ENCODE peak calls at places on chromosomes 16 and 17, in nine cellular contexts. U is cardiac muscle cell; H is body of pancreas; V is heart left ventricle; J is uterus; W is CD8-positive, alpha-beta T cell; E is BE2C; F is aorta; B is Peyer's patch. I is an unnamed sample. For H3K4me1, the result is how much of the 10 kb centered on the place peaks cover.

GRCh38 chr17:38724337-38724988 is 5.7 kb upstream of the CISD3 start:
- DNase-seq in U (no peak), H (peak), V (peak), J (no peak), W (no peak), E (peak), F (peak), B (peak), I (peak)

GRCh38 chr16:28130099-28131088 is 66.9 kb upstream of the GSG1L start:
- DNase-seq in U (peak), H (no peak), V (no peak), J (no peak), W (no peak), E (no peak), F (no peak), B (no peak), I (no peak)

GRCh38 chr17:61396586-61397085 is 3.0 kb upstream of the TBX2 start:
- DNase-seq in U (peak), H (no peak), V (no peak), J (no peak), W (no peak), E (no peak), F (no peak), B (peak), I (no peak)

GRCh38 chr16:47848481-47849109 is 307.2 kb downstream of the ABCC12 start:
- DNase-seq in U (no peak), H (no peak), V (no peak), J (no peak), W (no peak), E (no peak), F (no peak), B (no peak), I (no peak)

GRCh38 chr17:48330386-48330785 is 99.6 kb downstream of the SKAP1 start:
- DNase-seq in U (no peak), H (no peak), V (no peak), J (no peak), W (no peak), E (no peak), F (no peak), B (no peak), I (no peak)

GRCh38 chr16:24102120-24102740 is 153.9 kb upstream of the CACNG3 start:
- DNase-seq in U (no peak), H (no peak), V (no peak), J (no peak), W (no peak), E (no peak), F (no peak), B (no peak), I (no peak)

GRCh38 chr16:64892843-64893242 is 229.0 kb downstream of the CDH11 start:
- DNase-seq in U (no peak), H (no peak), V (no peak), J (no peak), W (no peak), E (no peak), F (no peak), B (no peak), I (no peak)

GRCh38 chr16:3149630-3150345 is 15.0 kb downstream of the ZNF213 start:
- DNase-seq in U (peak), H (peak), V (peak), J (peak), W (no peak), E (peak), F (peak), B (peak), I (peak)

GRCh38 chr16:79747688-79748087 is 147.2 kb upstream of the MAF start:
- DNase-seq in U (no peak), H (no peak), V (no peak), J (no peak), W (no peak), E (no peak), F (no peak), B (no peak), I (no peak)

GRCh38 chr17:45361451-45361850 is 44.6 kb upstream of the MAP3K14 start:
- DNase-seq in U (no peak), H (no peak), V (no peak), J (no peak), W (no peak), E (no peak), F (no peak), B (no peak), I (no peak)

GRCh38 chr17:48148029-48148759 is 40.6 kb downstream of the SNX11 start:
- DNase-seq in U (no peak), H (no peak), V (no peak), J (no peak), W (no peak), E (no peak), F (no peak), B (no peak), I (no peak)

GRCh38 chr17:57276621-57277020 is 20.3 kb downstream of the MSI2 start:
- DNase-seq in U (no peak), H (no peak), V (no peak), J (no peak), W (no peak), E (no peak), F (no peak), B (no peak), I (no peak)

GRCh38 chr16:29738514-29738913 is 7.3 kb downstream of the C16orf54 start:
- DNase-seq in U (no peak), H (no peak), V (no peak), J (no peak), W (no peak), E (no peak), F (peak), B (no peak), I (no peak)

GRCh38 chr16:2008631-2009301 is 855 bp downstream of the ZNF598 start:
- DNase-seq in U (no peak), H (peak), V (peak), J (no peak), W (no peak), E (no peak), F (no peak), B (no peak), I (no peak)

GRCh38 chr17:56597495-56597990 is 4.0 kb downstream of the NOG start:
- DNase-seq in U (peak), H (peak), V (no peak), J (no peak), W (no peak), E (peak), F (peak), B (no peak), I (no peak)

GRCh38 chr17:1649116-1649843 is 386 bp downstream of the RILP start:
- DNase-seq in U (peak), H (peak), V (peak), J (peak), W (peak), E (peak), F (peak), B (no peak), I (peak)

GRCh38 chr17:47275245-47275984 is 21.8 kb downstream of the ITGB3 start:
- DNase-seq in U (peak), H (peak), V (peak), J (peak), W (no peak), E (peak), F (peak), B (peak), I (peak)

GRCh38 chr16:30409125-30410060 is 2.0 kb downstream of the ZNF771 start:
- DNase-seq in U (peak), H (peak), V (peak), J (peak), W (peak), E (peak), F (peak), B (peak), I (peak)

GRCh38 chr16:66520406-66521194 is 29.3 kb downstream of the TK2 start:
- DNase-seq in U (no peak), H (peak), V (peak), J (no peak), W (no peak), E (no peak), F (peak), B (peak), I (no peak)

GRCh38 chr17:82238562-82239201 is 9.8 kb downstream of the SLC16A3 start:
- DNase-seq in U (no peak), H (peak), V (peak), J (peak), W (no peak), E (peak), F (peak), B (peak), I (peak)

GRCh38 chr16:69523571-69523970 is 42.2 kb upstream of the NFAT5 start:
- DNase-seq in U (no peak), H (no peak), V (no peak), J (no peak), W (no peak), E (no peak), F (no peak), B (peak), I (no peak)

GRCh38 chr17:46771601-46772012 is 46.9 kb downstream of the WNT3 start:
- DNase-seq in U (peak), H (no peak), V (peak), J (no peak), W (no peak), E (peak), F (no peak), B (no peak), I (peak)

GRCh38 chr17:29136998-29137730 is 43.0 kb downstream of the MYO18A start:
- DNase-seq in U (no peak), H (no peak), V (no peak), J (no peak), W (no peak), E (no peak), F (no peak), B (no peak), I (no peak)

GRCh38 chr16:64035337-64035736 is 1086.5 kb downstream of the CDH11 start:
- DNase-seq in U (no peak), H (no peak), V (no peak), J (no peak), W (no peak), E (no peak), F (no peak), B (no peak), I (no peak)

GRCh38 chr17:76734080-76734840 is 2.9 kb downstream of the SRSF2 start:
- DNase-seq in U (no peak), H (peak), V (no peak), J (no peak), W (no peak), E (no peak), F (no peak), B (no peak), I (no peak)
- H3K4me1 ChIP-seq in U (under half), H (half or more), V (under half), J (under half), W (half or more), E (under half), F (under half), B (under half), I (under half)

GRCh38 chr17:7222093-7222971 is 2.6 kb downstream of the ACADVL start:
- DNase-seq in U (no peak), H (no peak), V (no peak), J (peak), W (no peak), E (no peak), F (no peak), B (no peak), I (no peak)
- H3K4me1 ChIP-seq in U (under half), H (half or more), V (under half), J (under half), W (under half), E (under half), F (under half), B (under half), I (half or more)

DNA sequence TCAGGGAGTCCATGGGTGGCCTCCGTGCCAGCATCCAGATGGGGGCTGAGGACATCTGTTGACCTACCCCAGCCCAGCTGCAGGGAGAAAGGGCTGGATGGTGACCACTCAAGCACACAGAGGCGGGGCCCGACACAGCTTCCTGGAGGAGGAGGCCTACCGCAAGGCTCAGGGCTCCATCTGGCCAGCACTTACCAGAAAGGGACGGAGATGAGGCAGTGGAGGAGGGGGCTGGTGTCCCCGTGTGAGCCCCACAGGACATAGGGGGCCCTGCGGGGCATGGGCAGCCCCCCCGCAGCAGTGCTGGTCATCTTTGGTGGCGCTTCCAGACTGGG is 147.5 kb upstream of the CIBAR2 start:
- DNase-seq in U (no peak), H (no peak), V (no peak), J (no peak), W (no peak), E (peak), F (no peak), B (no peak), I (no peak)
- H3K4me1 ChIP-seq in U (under half), H (under half), V (under half), J (under half), W (under half), E (under half), F (under half), B (under half), I (under half)

GRCh38 chr16:6148361-6148760 is 1050.8 kb upstream of the EEF2KMT start:
- DNase-seq in U (no peak), H (no peak), V (no peak), J (no peak), W (no peak), E (no peak), F (no peak), B (no peak), I (no peak)
- H3K4me1 ChIP-seq in U (under half), H (under half), V (under half), J (under half), W (under half), E (under half), F (under half), B (under half), I (under half)

GRCh38 chr17:75894049-75894742 is 2.6 kb downstream of the TRIM65 start:
- DNase-seq in U (no peak), H (no peak), V (no peak), J (no peak), W (no peak), E (no peak), F (no peak), B (peak), I (no peak)
- H3K4me1 ChIP-seq in U (under half), H (under half), V (under half), J (under half), W (under half), E (under half), F (under half), B (under half), I (under half)

DNA sequence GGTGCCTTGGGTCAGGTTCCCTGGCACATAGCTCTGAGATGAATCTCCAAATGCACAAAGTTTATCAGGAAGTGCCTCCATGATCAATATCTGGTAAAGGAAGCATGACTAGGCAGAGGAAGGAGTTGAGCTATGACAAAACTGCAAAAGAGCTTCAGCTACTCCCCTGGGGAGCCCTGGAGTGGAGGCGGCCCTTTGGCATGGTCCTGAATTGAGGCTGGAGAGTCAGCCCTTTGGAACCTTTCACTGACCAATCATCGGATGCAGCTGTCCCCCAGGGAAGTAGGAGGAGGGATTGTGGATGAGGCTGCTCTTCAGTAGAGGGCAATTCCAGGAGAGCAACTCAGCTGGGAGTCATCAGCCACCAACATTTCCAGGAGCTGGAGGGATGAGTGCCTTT is 46.1 kb upstream of the NLRP1 start:
- DNase-seq in U (no peak), H (no peak), V (no peak), J (no peak), W (no peak), E (no peak), F (no peak), B (no peak), I (no peak)
- H3K4me1 ChIP-seq in U (under half), H (under half), V (under half), J (under half), W (under half), E (under half), F (under half), B (under half), I (under half)

GRCh38 chr17:75512946-75513666 is 2.2 kb downstream of the CASKIN2 start:
- DNase-seq in U (no peak), H (no peak), V (no peak), J (no peak), W (no peak), E (no peak), F (no peak), B (no peak), I (no peak)
- H3K4me1 ChIP-seq in U (under half), H (half or more), V (half or more), J (under half), W (under half), E (under half), F (under half), B (under half), I (half or more)

GRCh38 chr17:58396173-58396572 is 21.2 kb downstream of the RNF43 start:
- DNase-seq in U (no peak), H (no peak), V (no peak), J (no peak), W (no peak), E (no peak), F (no peak), B (no peak), I (no peak)
- H3K4me1 ChIP-seq in U (under half), H (under half), V (under half), J (under half), W (under half), E (under half), F (under half), B (under half), I (under half)

GRCh38 chr16:20903889-20904506 is 3.4 kb downstream of the LYRM1 start:
- DNase-seq in U (no peak), H (no peak), V (no peak), J (no peak), W (no peak), E (no peak), F (no peak), B (no peak), I (no peak)
- H3K4me1 ChIP-seq in U (under half), H (half or more), V (half or more), J (under half), W (under half), E (under half), F (under half), B (under half), I (half or more)